ENCODE peak calls at places on chromosomes 2 and 18, in eight cellular contexts. Y is NT2/D1, O is tibial nerve, M is upper lobe of left lung, R is upper lobe of right lung, L is Peyer's patch, D is astrocyte, X is mucosa of descending colon. G is an unnamed sample.

GRCh38 chr18:54981076-54981475 is 21.8 kb upstream of the CCDC68 start:
- DNase-seq in O (no peak), D (no peak), Y (no peak), X (no peak), L (no peak), R (no peak), M (no peak), G (no peak)

GRCh38 chr2:113248997-113249770 is 29.5 kb downstream of the PAX8 start:
- DNase-seq in R (peak; percentile 88), X (peak; percentile 88), D (peak; percentile 53), Y (peak; percentile 72), O (peak; percentile 89), L (peak; percentile 86), M (no peak), G (peak; percentile 87)

GRCh38 chr2:238260879-238261278 is 21.0 kb upstream of the HES6 start:
- DNase-seq in R (no peak), X (peak; percentile 29), D (peak; percentile 15), O (no peak), L (no peak), M (no peak), Y (no peak), G (peak; percentile 18)

GRCh38 chr2:144230452-144231085 is 289.4 kb downstream of the ZEB2 start:
- DNase-seq in D (no peak), O (no peak), X (no peak), R (no peak), Y (no peak), M (no peak), L (no peak), G (peak; percentile 47)

GRCh38 chr2:234621120-234621519 is 124.2 kb upstream of the ARL4C start:
- DNase-seq in D (peak; percentile 54), Y (no peak), O (no peak), L (no peak), R (no peak), M (no peak), X (no peak), G (no peak)

GRCh38 chr18:12283256-12283655 is 24.8 kb upstream of the TUBB6 start:
- DNase-seq in Y (no peak), D (peak; percentile 69), L (no peak), X (no peak), R (no peak), O (no peak), M (no peak), G (peak; percentile 61)

GRCh38 chr2:48548871-48549270 is 18.9 kb downstream of the STON1 start:
- DNase-seq in D (peak; percentile 91), Y (no peak), X (no peak), L (no peak), R (no peak), M (no peak), O (no peak), G (peak; percentile 6)

GRCh38 chr18:35355140-35355618 is 11.0 kb upstream of the ZNF24 start:
- DNase-seq in D (peak; percentile 73), R (peak; percentile 67), Y (no peak), X (peak; percentile 62), L (peak; percentile 54), M (no peak), O (peak; percentile 76), G (peak; percentile 95)

GRCh38 chr18:58649966-58650816 is 21.1 kb upstream of the MALT1 start:
- DNase-seq in D (no peak), M (no peak), O (no peak), Y (no peak), L (no peak), R (no peak), X (no peak), G (peak; percentile 43)

GRCh38 chr2:241640165-241640795 is 2.8 kb downstream of the ATG4B start:
- DNase-seq in R (no peak), Y (no peak), X (no peak), O (no peak), M (no peak), L (no peak), D (no peak), G (no peak)

GRCh38 chr2:26008851-26009566 is 24.9 kb upstream of the RAB10 start:
- DNase-seq in M (no peak), D (peak; percentile 32), L (peak; percentile 52), X (peak; percentile 64), R (peak; percentile 69), O (peak; percentile 48), Y (no peak), G (peak; percentile 81)

DNA sequence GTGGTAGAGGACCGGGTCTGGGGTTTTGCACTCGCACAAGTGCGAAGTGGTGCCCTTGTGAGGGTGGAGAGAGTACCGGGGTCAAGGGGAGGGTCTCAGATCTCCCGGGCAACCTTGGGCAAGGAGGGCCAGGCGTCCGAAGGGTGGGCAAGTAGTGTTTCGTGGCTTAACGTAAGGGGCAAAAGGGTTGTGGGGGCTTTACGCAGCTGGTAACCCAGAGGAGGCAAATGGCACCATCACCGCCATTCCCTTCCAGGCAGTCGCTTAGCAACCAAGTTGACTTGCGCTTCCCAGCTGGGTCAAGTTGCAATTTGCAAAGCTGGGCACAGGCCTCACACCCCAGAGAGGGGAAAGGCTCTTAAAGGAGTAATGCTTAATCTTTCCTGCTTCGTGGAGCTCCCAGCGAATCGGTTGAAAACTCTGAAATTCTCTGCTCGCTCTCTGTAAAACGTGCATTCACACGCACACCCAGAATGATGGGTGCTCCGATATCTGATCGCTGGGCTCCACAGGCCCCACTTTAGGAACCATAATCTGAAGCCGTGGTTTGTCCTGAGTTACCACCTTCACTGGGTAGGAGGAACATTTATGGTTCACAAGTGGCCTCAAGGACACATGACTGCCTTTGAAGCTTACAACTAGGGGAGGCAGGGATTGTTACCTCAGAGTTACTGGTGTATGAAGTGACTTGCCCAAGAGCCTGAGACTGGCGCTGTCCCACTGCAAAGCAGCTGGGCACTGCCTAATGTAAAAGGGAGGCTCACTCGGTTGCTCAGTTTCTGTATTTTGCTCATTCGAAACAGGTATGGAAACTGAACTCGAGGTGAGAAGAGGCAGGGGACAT is 127.9 kb downstream of the UXS1 start:
- DNase-seq in X (no peak), D (no peak), L (no peak), R (no peak), Y (no peak), M (no peak), O (no peak), G (no peak)
- H3K4me3 ChIP-seq in X (no peak overlapping the region), D (peak overlapping the region; percentile 23), L (peak overlapping the region; percentile 18), R (peak overlapping the region; percentile 46), Y (no peak overlapping the region), M (peak overlapping the region; percentile 36), O (peak overlapping the region; percentile 64), G (no peak overlapping the region)

GRCh38 chr2:85577386-85578242 is at the start of gene VAMP8:
- DNase-seq in L (peak; percentile 91), R (peak; percentile 92), X (peak; percentile 89), O (no peak), D (no peak), M (peak; percentile 75), Y (no peak), G (no peak)

GRCh38 chr2:85577063-85577385 is 362 bp upstream of the VAMP8 start:
- DNase-seq in L (no peak), R (no peak), Y (no peak), O (no peak), D (no peak), M (no peak), X (no peak), G (no peak)

GRCh38 chr2:85580206-85580605 is 2.8 kb downstream of the VAMP8 start:
- DNase-seq in X (peak; percentile 15), R (no peak), Y (no peak), L (no peak), O (no peak), D (no peak), M (no peak), G (no peak)

GRCh38 chr2:85579266-85579935 is 2.0 kb downstream of the VAMP8 start:
- DNase-seq in Y (no peak), X (no peak), L (no peak), D (no peak), O (no peak), R (no peak), M (no peak), G (no peak)

DNA sequence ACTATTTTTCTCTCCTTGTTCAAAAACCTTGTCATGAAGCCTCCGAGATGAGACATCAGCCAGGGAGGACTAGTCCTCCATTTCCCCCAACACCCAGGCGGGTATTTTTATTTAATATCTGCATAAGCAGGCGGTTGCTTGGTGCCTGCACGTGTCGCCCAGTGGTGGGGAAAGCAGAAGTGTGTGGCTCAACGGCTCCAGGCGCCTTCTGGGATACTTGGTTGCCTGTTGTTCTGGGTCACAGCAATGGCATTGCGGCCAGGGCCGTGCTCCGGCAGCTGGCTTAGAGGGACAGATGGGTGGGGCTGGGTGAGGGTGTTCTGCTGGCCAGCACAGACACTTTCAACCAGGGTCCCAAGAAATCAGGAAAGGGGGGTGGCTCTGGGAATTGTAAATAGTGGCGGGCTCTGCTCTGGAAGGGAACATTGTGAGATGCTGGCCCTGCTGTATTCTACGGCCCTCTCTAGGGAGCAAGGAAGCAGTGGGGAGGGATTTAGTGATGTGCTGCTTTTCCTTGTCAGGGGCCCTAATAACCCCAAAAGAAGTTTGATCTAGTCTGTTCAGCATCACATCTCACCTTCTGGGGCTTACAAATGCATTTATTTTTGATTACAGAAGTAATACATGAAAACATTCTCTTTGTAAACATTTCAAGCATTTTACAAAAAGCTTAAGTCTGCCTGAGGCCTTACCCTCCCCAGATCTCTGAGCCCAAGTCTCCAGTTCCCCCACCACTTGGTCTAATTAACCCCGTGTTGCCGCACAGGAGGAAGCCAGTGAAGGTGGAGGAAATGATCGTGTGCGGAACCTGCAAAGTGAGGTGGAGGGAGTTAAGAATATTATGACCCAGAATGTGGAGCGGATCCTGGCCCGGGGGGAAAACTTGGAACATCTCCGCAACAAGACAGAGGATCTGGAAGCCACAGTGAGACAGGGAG is 1.1 kb downstream of the VAMP8 start:
- DNase-seq in O (peak; percentile 37), L (peak; percentile 61), M (peak; percentile 79), Y (no peak), X (peak; percentile 68), R (peak; percentile 87), D (no peak), G (no peak)
- H3K4me3 ChIP-seq in O (peak overlapping the region; percentile 38), L (peak overlapping the region; percentile 47), M (peak overlapping the region; percentile 49), Y (no peak overlapping the region), X (peak overlapping the region; percentile 37), R (peak overlapping the region; percentile 69), D (no peak overlapping the region), G (no peak overlapping the region)

GRCh38 chr18:70337139-70337972 is 48.5 kb downstream of the SOCS6 start:
- DNase-seq in D (peak; percentile 87), R (no peak), O (no peak), M (no peak), X (no peak), Y (peak; percentile 49), L (no peak), G (peak; percentile 86)
- H3K4me3 ChIP-seq in D (no peak overlapping the region), R (no peak overlapping the region), O (no peak overlapping the region), M (no peak overlapping the region), X (no peak overlapping the region), Y (no peak overlapping the region), L (no peak overlapping the region), G (no peak overlapping the region)

DNA sequence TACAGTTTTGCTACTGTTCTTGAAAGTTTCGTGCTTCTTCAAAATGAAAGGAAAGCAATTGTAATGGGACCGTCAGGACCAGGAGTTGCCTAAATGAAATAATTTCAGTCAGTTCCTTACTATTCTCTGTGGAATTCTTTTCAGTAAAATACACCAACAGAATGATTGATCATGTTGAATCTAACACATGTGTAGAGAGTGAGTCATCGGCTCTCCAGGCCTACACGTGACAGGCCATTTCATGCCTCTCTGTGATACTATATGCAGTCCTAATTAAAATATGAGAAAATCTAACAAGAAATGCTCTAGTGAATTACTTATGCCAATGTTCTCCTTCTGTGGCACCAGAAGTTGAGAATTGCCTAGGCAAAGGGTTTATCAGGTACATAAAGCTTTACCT is 199.5 kb downstream of the LRRTM1 start:
- DNase-seq in L (no peak), M (no peak), D (no peak), R (no peak), X (no peak), O (no peak), Y (no peak), G (no peak)
- H3K4me3 ChIP-seq in L (no peak overlapping the region), M (no peak overlapping the region), D (no peak overlapping the region), R (no peak overlapping the region), X (no peak overlapping the region), O (no peak overlapping the region), Y (no peak overlapping the region), G (no peak overlapping the region)

GRCh38 chr2:235864311-235864710 is 303.9 kb downstream of the GBX2 start:
- DNase-seq in Y (no peak), D (no peak), M (peak; percentile 71), O (no peak), R (no peak), X (no peak), L (no peak), G (no peak)
- H3K4me3 ChIP-seq in Y (no peak overlapping the region), D (no peak overlapping the region), M (no peak overlapping the region), O (no peak overlapping the region), R (no peak overlapping the region), X (no peak overlapping the region), L (no peak overlapping the region), G (peak overlapping the region; percentile 17)

G was measured in choroid plexus epithelial cell.